ENCODE peak calls at places on chromosomes 5 and 9, in seven cellular contexts. One of them, this sample, is unnamed.

GRCh38 chr5:1093361-1093760 is 18.5 kb downstream of the SLC12A7 start:
- DNase-seq in NCI-H1105: no peak
- DNase-seq in stimulated activated CD8-positive, alpha-beta memory T cell treated with anti-CD3 and anti-CD28 coated beads, Interleukin-15, amount 100 ng/mL, for 1 hour: no peak
- DNase-seq in head of caudate nucleus: no peak
- DNase-seq in T-cell: no peak
- DNase-seq in activated B cell treated with CpG ODN at 0.5 μM for 24 hours: no peak
- DNase-seq in NCI-H2171: no peak
- DNase-seq in this sample: no peak

GRCh38 chr9:13816837-13817236 is 497.1 kb downstream of the NFIB start:
- DNase-seq in head of caudate nucleus: no peak
- DNase-seq in T-cell: no peak
- DNase-seq in stimulated activated CD8-positive, alpha-beta memory T cell treated with anti-CD3 and anti-CD28 coated beads, Interleukin-15, amount 100 ng/mL, for 1 hour: no peak
- DNase-seq in activated B cell treated with CpG ODN at 0.5 μM for 24 hours: no peak
- DNase-seq in NCI-H1105: no peak
- DNase-seq in NCI-H2171: no peak
- DNase-seq in this sample: no peak

GRCh38 chr9:111965566-111966019 is 69.0 kb downstream of the UGCG start:
- DNase-seq in stimulated activated CD8-positive, alpha-beta memory T cell treated with anti-CD3 and anti-CD28 coated beads, Interleukin-15, amount 100 ng/mL, for 1 hour: no peak
- DNase-seq in T-cell: no peak
- DNase-seq in activated B cell treated with CpG ODN at 0.5 μM for 24 hours: no peak
- DNase-seq in NCI-H1105: no peak
- DNase-seq in NCI-H2171: no peak
- DNase-seq in head of caudate nucleus: no peak
- DNase-seq in this sample: no peak

GRCh38 chr5:159768243-159768642 is 148.0 kb upstream of the ADRA1B start:
- DNase-seq in stimulated activated CD8-positive, alpha-beta memory T cell treated with anti-CD3 and anti-CD28 coated beads, Interleukin-15, amount 100 ng/mL, for 1 hour: no peak
- DNase-seq in activated B cell treated with CpG ODN at 0.5 μM for 24 hours: no peak
- DNase-seq in T-cell: no peak
- DNase-seq in NCI-H2171: no peak
- DNase-seq in head of caudate nucleus: no peak
- DNase-seq in NCI-H1105: no peak
- DNase-seq in this sample: no peak

GRCh38 chr9:130985606-130986162 is 23.3 kb upstream of the LAMC3 start:
- DNase-seq in activated B cell treated with CpG ODN at 0.5 μM for 24 hours: no peak
- DNase-seq in head of caudate nucleus: no peak
- DNase-seq in stimulated activated CD8-positive, alpha-beta memory T cell treated with anti-CD3 and anti-CD28 coated beads, Interleukin-15, amount 100 ng/mL, for 1 hour: no peak
- DNase-seq in T-cell: no peak
- DNase-seq in NCI-H1105: no peak
- DNase-seq in NCI-H2171: no peak
- DNase-seq in this sample: no peak

GRCh38 chr5:53052499-53052898 is 57.1 kb downstream of the MOCS2 start:
- DNase-seq in T-cell: no peak
- DNase-seq in NCI-H1105: no peak
- DNase-seq in NCI-H2171: no peak
- DNase-seq in head of caudate nucleus: no peak
- DNase-seq in activated B cell treated with CpG ODN at 0.5 μM for 24 hours: no peak
- DNase-seq in stimulated activated CD8-positive, alpha-beta memory T cell treated with anti-CD3 and anti-CD28 coated beads, Interleukin-15, amount 100 ng/mL, for 1 hour: no peak
- DNase-seq in this sample: no peak

GRCh38 chr5:139120521-139120920 is 77.6 kb downstream of the SIL1 start:
- DNase-seq in NCI-H2171: no peak
- DNase-seq in head of caudate nucleus: peak
- DNase-seq in NCI-H1105: no peak
- DNase-seq in activated B cell treated with CpG ODN at 0.5 μM for 24 hours: no peak
- DNase-seq in stimulated activated CD8-positive, alpha-beta memory T cell treated with anti-CD3 and anti-CD28 coated beads, Interleukin-15, amount 100 ng/mL, for 1 hour: no peak
- DNase-seq in T-cell: no peak
- DNase-seq in this sample: no peak

GRCh38 chr5:116448869-116449453 is 125.7 kb downstream of the SEMA6A start:
- DNase-seq in NCI-H1105: no peak
- DNase-seq in activated B cell treated with CpG ODN at 0.5 μM for 24 hours: no peak
- DNase-seq in head of caudate nucleus: no peak
- DNase-seq in NCI-H2171: no peak
- DNase-seq in stimulated activated CD8-positive, alpha-beta memory T cell treated with anti-CD3 and anti-CD28 coated beads, Interleukin-15, amount 100 ng/mL, for 1 hour: no peak
- DNase-seq in T-cell: no peak
- DNase-seq in this sample: no peak

GRCh38 chr9:78921341-78921740 is 624.4 kb downstream of the PSAT1 start:
- DNase-seq in T-cell: no peak
- DNase-seq in NCI-H2171: no peak
- DNase-seq in stimulated activated CD8-positive, alpha-beta memory T cell treated with anti-CD3 and anti-CD28 coated beads, Interleukin-15, amount 100 ng/mL, for 1 hour: no peak
- DNase-seq in head of caudate nucleus: no peak
- DNase-seq in activated B cell treated with CpG ODN at 0.5 μM for 24 hours: no peak
- DNase-seq in NCI-H1105: no peak
- DNase-seq in this sample: no peak

GRCh38 chr9:37669232-37669631 is 18.5 kb downstream of the FRMPD1 start:
- DNase-seq in NCI-H1105: no peak
- DNase-seq in activated B cell treated with CpG ODN at 0.5 μM for 24 hours: no peak
- DNase-seq in T-cell: no peak
- DNase-seq in head of caudate nucleus: no peak
- DNase-seq in stimulated activated CD8-positive, alpha-beta memory T cell treated with anti-CD3 and anti-CD28 coated beads, Interleukin-15, amount 100 ng/mL, for 1 hour: no peak
- DNase-seq in NCI-H2171: no peak
- DNase-seq in this sample: no peak

GRCh38 chr9:4756420-4756819 is 15.4 kb upstream of the AK3 start:
- DNase-seq in activated B cell treated with CpG ODN at 0.5 μM for 24 hours: no peak
- DNase-seq in NCI-H1105: no peak
- DNase-seq in T-cell: no peak
- DNase-seq in head of caudate nucleus: no peak
- DNase-seq in stimulated activated CD8-positive, alpha-beta memory T cell treated with anti-CD3 and anti-CD28 coated beads, Interleukin-15, amount 100 ng/mL, for 1 hour: no peak
- DNase-seq in NCI-H2171: no peak
- DNase-seq in this sample: no peak

GRCh38 chr9:96859461-96860198 is 5.3 kb upstream of the ZNF782 start:
- DNase-seq in NCI-H2171: no peak
- DNase-seq in head of caudate nucleus: no peak
- DNase-seq in activated B cell treated with CpG ODN at 0.5 μM for 24 hours: no peak
- DNase-seq in NCI-H1105: no peak
- DNase-seq in stimulated activated CD8-positive, alpha-beta memory T cell treated with anti-CD3 and anti-CD28 coated beads, Interleukin-15, amount 100 ng/mL, for 1 hour: no peak
- DNase-seq in T-cell: no peak
- DNase-seq in this sample: no peak

GRCh38 chr5:123921193-123921592 is 409.2 kb downstream of the CSNK1G3 start:
- DNase-seq in NCI-H2171: no peak
- DNase-seq in T-cell: no peak
- DNase-seq in head of caudate nucleus: no peak
- DNase-seq in activated B cell treated with CpG ODN at 0.5 μM for 24 hours: no peak
- DNase-seq in NCI-H1105: no peak
- DNase-seq in stimulated activated CD8-positive, alpha-beta memory T cell treated with anti-CD3 and anti-CD28 coated beads, Interleukin-15, amount 100 ng/mL, for 1 hour: no peak
- DNase-seq in this sample: no peak

GRCh38 chr5:145587308-145588071 is 247.7 kb downstream of the PRELID2 start:
- DNase-seq in NCI-H1105: no peak
- DNase-seq in activated B cell treated with CpG ODN at 0.5 μM for 24 hours: no peak
- DNase-seq in stimulated activated CD8-positive, alpha-beta memory T cell treated with anti-CD3 and anti-CD28 coated beads, Interleukin-15, amount 100 ng/mL, for 1 hour: no peak
- DNase-seq in NCI-H2171: no peak
- DNase-seq in head of caudate nucleus: no peak
- DNase-seq in T-cell: no peak
- DNase-seq in this sample: no peak

GRCh38 chr5:181204561-181205401 is at the start of gene TRIM7:
- DNase-seq in head of caudate nucleus: peak
- DNase-seq in activated B cell treated with CpG ODN at 0.5 μM for 24 hours: peak
- DNase-seq in stimulated activated CD8-positive, alpha-beta memory T cell treated with anti-CD3 and anti-CD28 coated beads, Interleukin-15, amount 100 ng/mL, for 1 hour: no peak
- DNase-seq in T-cell: no peak
- DNase-seq in NCI-H1105: no peak
- DNase-seq in NCI-H2171: no peak
- DNase-seq in this sample: no peak

GRCh38 chr9:92098638-92099037 is 16.6 kb downstream of the SPTLC1 start:
- DNase-seq in NCI-H1105: no peak
- DNase-seq in head of caudate nucleus: no peak
- DNase-seq in activated B cell treated with CpG ODN at 0.5 μM for 24 hours: no peak
- DNase-seq in stimulated activated CD8-positive, alpha-beta memory T cell treated with anti-CD3 and anti-CD28 coated beads, Interleukin-15, amount 100 ng/mL, for 1 hour: no peak
- DNase-seq in NCI-H2171: no peak
- DNase-seq in T-cell: no peak
- DNase-seq in this sample: no peak

GRCh38 chr9:89445135-89445797 is 52.6 kb downstream of the SEMA4D start:
- DNase-seq in NCI-H2171: no peak
- DNase-seq in stimulated activated CD8-positive, alpha-beta memory T cell treated with anti-CD3 and anti-CD28 coated beads, Interleukin-15, amount 100 ng/mL, for 1 hour: no peak
- DNase-seq in T-cell: no peak
- DNase-seq in activated B cell treated with CpG ODN at 0.5 μM for 24 hours: no peak
- DNase-seq in head of caudate nucleus: no peak
- DNase-seq in NCI-H1105: no peak
- DNase-seq in this sample: no peak

GRCh38 chr9:122016309-122016708 is 76.8 kb downstream of the TTLL11 start:
- DNase-seq in T-cell: no peak
- DNase-seq in head of caudate nucleus: no peak
- DNase-seq in activated B cell treated with CpG ODN at 0.5 μM for 24 hours: no peak
- DNase-seq in stimulated activated CD8-positive, alpha-beta memory T cell treated with anti-CD3 and anti-CD28 coated beads, Interleukin-15, amount 100 ng/mL, for 1 hour: no peak
- DNase-seq in NCI-H1105: no peak
- DNase-seq in NCI-H2171: no peak
- DNase-seq in this sample: no peak

GRCh38 chr5:166551384-166551783 is 1740.1 kb upstream of the WWC1 start:
- DNase-seq in stimulated activated CD8-positive, alpha-beta memory T cell treated with anti-CD3 and anti-CD28 coated beads, Interleukin-15, amount 100 ng/mL, for 1 hour: no peak
- DNase-seq in T-cell: no peak
- DNase-seq in NCI-H1105: peak
- DNase-seq in activated B cell treated with CpG ODN at 0.5 μM for 24 hours: no peak
- DNase-seq in NCI-H2171: no peak
- DNase-seq in head of caudate nucleus: peak
- DNase-seq in this sample: peak

GRCh38 chr5:94422819-94423218 is 195.6 kb downstream of the KIAA0825 start:
- DNase-seq in NCI-H1105: no peak
- DNase-seq in activated B cell treated with CpG ODN at 0.5 μM for 24 hours: no peak
- DNase-seq in stimulated activated CD8-positive, alpha-beta memory T cell treated with anti-CD3 and anti-CD28 coated beads, Interleukin-15, amount 100 ng/mL, for 1 hour: no peak
- DNase-seq in NCI-H2171: no peak
- DNase-seq in head of caudate nucleus: no peak
- DNase-seq in T-cell: no peak
- DNase-seq in this sample: no peak

GRCh38 chr9:32350682-32351081 is 33.8 kb upstream of the ACO1 start:
- DNase-seq in activated B cell treated with CpG ODN at 0.5 μM for 24 hours: no peak
- DNase-seq in stimulated activated CD8-positive, alpha-beta memory T cell treated with anti-CD3 and anti-CD28 coated beads, Interleukin-15, amount 100 ng/mL, for 1 hour: no peak
- DNase-seq in head of caudate nucleus: no peak
- DNase-seq in NCI-H1105: peak
- DNase-seq in T-cell: no peak
- DNase-seq in NCI-H2171: no peak
- DNase-seq in this sample: no peak

GRCh38 chr5:132677191-132677590 is 3.4 kb downstream of the IL4 start:
- DNase-seq in stimulated activated CD8-positive, alpha-beta memory T cell treated with anti-CD3 and anti-CD28 coated beads, Interleukin-15, amount 100 ng/mL, for 1 hour: no peak
- DNase-seq in NCI-H1105: no peak
- DNase-seq in activated B cell treated with CpG ODN at 0.5 μM for 24 hours: no peak
- DNase-seq in T-cell: no peak
- DNase-seq in NCI-H2171: no peak
- DNase-seq in head of caudate nucleus: no peak
- DNase-seq in this sample: peak

GRCh38 chr5:140041099-140041491 is 2.0 kb downstream of the NRG2 start:
- DNase-seq in NCI-H2171: no peak
- DNase-seq in T-cell: no peak
- DNase-seq in stimulated activated CD8-positive, alpha-beta memory T cell treated with anti-CD3 and anti-CD28 coated beads, Interleukin-15, amount 100 ng/mL, for 1 hour: no peak
- DNase-seq in activated B cell treated with CpG ODN at 0.5 μM for 24 hours: no peak
- DNase-seq in head of caudate nucleus: no peak
- DNase-seq in NCI-H1105: no peak
- DNase-seq in this sample: no peak

GRCh38 chr5:93340881-93341280 is 240.1 kb downstream of the NR2F1-AS1 start:
- DNase-seq in head of caudate nucleus: no peak
- DNase-seq in activated B cell treated with CpG ODN at 0.5 μM for 24 hours: no peak
- DNase-seq in stimulated activated CD8-positive, alpha-beta memory T cell treated with anti-CD3 and anti-CD28 coated beads, Interleukin-15, amount 100 ng/mL, for 1 hour: no peak
- DNase-seq in T-cell: no peak
- DNase-seq in NCI-H2171: no peak
- DNase-seq in NCI-H1105: no peak
- DNase-seq in this sample: peak

GRCh38 chr9:99491408-99492259 is 269.6 kb downstream of the SEC61B start:
- DNase-seq in T-cell: no peak
- DNase-seq in NCI-H1105: no peak
- DNase-seq in head of caudate nucleus: no peak
- DNase-seq in NCI-H2171: no peak
- DNase-seq in activated B cell treated with CpG ODN at 0.5 μM for 24 hours: no peak
- DNase-seq in stimulated activated CD8-positive, alpha-beta memory T cell treated with anti-CD3 and anti-CD28 coated beads, Interleukin-15, amount 100 ng/mL, for 1 hour: no peak
- DNase-seq in this sample: no peak

GRCh38 chr9:75892168-75892901 is 1.9 kb downstream of the PCSK5 start:
- DNase-seq in T-cell: no peak
- DNase-seq in NCI-H2171: no peak
- DNase-seq in head of caudate nucleus: peak
- DNase-seq in activated B cell treated with CpG ODN at 0.5 μM for 24 hours: no peak
- DNase-seq in NCI-H1105: peak
- DNase-seq in stimulated activated CD8-positive, alpha-beta memory T cell treated with anti-CD3 and anti-CD28 coated beads, Interleukin-15, amount 100 ng/mL, for 1 hour: no peak
- DNase-seq in this sample: peak

GRCh38 chr5:138148811-138149210 is 9.6 kb upstream of the NME5 start:
- DNase-seq in T-cell: no peak
- DNase-seq in head of caudate nucleus: no peak
- DNase-seq in NCI-H2171: no peak
- DNase-seq in activated B cell treated with CpG ODN at 0.5 μM for 24 hours: no peak
- DNase-seq in stimulated activated CD8-positive, alpha-beta memory T cell treated with anti-CD3 and anti-CD28 coated beads, Interleukin-15, amount 100 ng/mL, for 1 hour: no peak
- DNase-seq in NCI-H1105: no peak
- DNase-seq in this sample: no peak

GRCh38 chr9:14441976-14442651 is 128.2 kb upstream of the NFIB start:
- DNase-seq in activated B cell treated with CpG ODN at 0.5 μM for 24 hours: no peak
- DNase-seq in NCI-H2171: no peak
- DNase-seq in stimulated activated CD8-positive, alpha-beta memory T cell treated with anti-CD3 and anti-CD28 coated beads, Interleukin-15, amount 100 ng/mL, for 1 hour: no peak
- DNase-seq in NCI-H1105: no peak
- DNase-seq in head of caudate nucleus: no peak
- DNase-seq in T-cell: no peak
- DNase-seq in this sample: peak

GRCh38 chr5:142568271-142568995 is 117.5 kb downstream of the FGF1 start:
- DNase-seq in NCI-H2171: no peak
- DNase-seq in T-cell: no peak
- DNase-seq in head of caudate nucleus: no peak
- DNase-seq in NCI-H1105: no peak
- DNase-seq in stimulated activated CD8-positive, alpha-beta memory T cell treated with anti-CD3 and anti-CD28 coated beads, Interleukin-15, amount 100 ng/mL, for 1 hour: no peak
- DNase-seq in activated B cell treated with CpG ODN at 0.5 μM for 24 hours: no peak
- DNase-seq in this sample: peak

GRCh38 chr5:10828241-10828640 is 67.2 kb upstream of the DAP start:
- DNase-seq in NCI-H2171: no peak
- DNase-seq in activated B cell treated with CpG ODN at 0.5 μM for 24 hours: no peak
- DNase-seq in NCI-H1105: no peak
- DNase-seq in stimulated activated CD8-positive, alpha-beta memory T cell treated with anti-CD3 and anti-CD28 coated beads, Interleukin-15, amount 100 ng/mL, for 1 hour: no peak
- DNase-seq in head of caudate nucleus: no peak
- DNase-seq in T-cell: no peak
- DNase-seq in this sample: no peak